ENCODE peak calls at places on chromosomes 7 and 10, in six cellular contexts. One of them, this sample, is unnamed.

GRCh38 chr10:125857185-125857760 is 23.8 kb downstream of the DHX32 start:
- DNase-seq in HCT116: no peak
- DNase-seq in occipital lobe: no peak
- DNase-seq in A549: no peak
- DNase-seq in HEK293T: no peak
- DNase-seq in neural crest cell: no peak
- DNase-seq in this sample: no peak

GRCh38 chr7:69123003-69123402 is 475.3 kb upstream of the AUTS2 start:
- DNase-seq in HCT116: no peak
- DNase-seq in occipital lobe: no peak
- DNase-seq in neural crest cell: no peak
- DNase-seq in A549: no peak
- DNase-seq in HEK293T: no peak
- DNase-seq in this sample: no peak

GRCh38 chr10:9331583-9332008 is 1277.1 kb downstream of the GATA3 start:
- DNase-seq in neural crest cell: no peak
- DNase-seq in occipital lobe: no peak
- DNase-seq in HEK293T: peak
- DNase-seq in HCT116: peak
- DNase-seq in A549: peak
- DNase-seq in this sample: peak

GRCh38 chr10:5948999-5949759 is 28.2 kb downstream of the IL15RA start:
- DNase-seq in occipital lobe: peak
- DNase-seq in HCT116: peak
- DNase-seq in HEK293T: peak
- DNase-seq in neural crest cell: peak
- DNase-seq in A549: peak
- DNase-seq in this sample: peak

GRCh38 chr10:24901686-24902399 is 50.6 kb downstream of the PRTFDC1 start:
- DNase-seq in HCT116: peak
- DNase-seq in neural crest cell: no peak
- DNase-seq in occipital lobe: peak
- DNase-seq in HEK293T: no peak
- DNase-seq in A549: peak
- DNase-seq in this sample: peak

GRCh38 chr7:38781991-38782390 is 127.0 kb downstream of the VPS41 start:
- DNase-seq in HEK293T: no peak
- DNase-seq in occipital lobe: no peak
- DNase-seq in neural crest cell: no peak
- DNase-seq in HCT116: no peak
- DNase-seq in A549: no peak
- DNase-seq in this sample: no peak

GRCh38 chr10:78436223-78436575 is 402.5 kb downstream of the RPS24 start:
- DNase-seq in occipital lobe: no peak
- DNase-seq in HEK293T: no peak
- DNase-seq in neural crest cell: no peak
- DNase-seq in A549: no peak
- DNase-seq in HCT116: no peak
- DNase-seq in this sample: no peak

GRCh38 chr7:156160811-156161210 is 348.5 kb upstream of the SHH start:
- DNase-seq in A549: no peak
- DNase-seq in HCT116: peak
- DNase-seq in neural crest cell: peak
- DNase-seq in occipital lobe: no peak
- DNase-seq in HEK293T: peak
- DNase-seq in this sample: no peak

GRCh38 chr7:80429186-80429585 is 82.7 kb downstream of the GNAT3 start:
- DNase-seq in HEK293T: no peak
- DNase-seq in A549: no peak
- DNase-seq in occipital lobe: no peak
- DNase-seq in HCT116: no peak
- DNase-seq in neural crest cell: no peak
- DNase-seq in this sample: no peak

GRCh38 chr10:33950216-33950615 is 615.7 kb upstream of the NRP1 start:
- DNase-seq in occipital lobe: no peak
- DNase-seq in HEK293T: no peak
- DNase-seq in neural crest cell: no peak
- DNase-seq in A549: no peak
- DNase-seq in HCT116: no peak
- DNase-seq in this sample: no peak

GRCh38 chr10:15293862-15294835 is 76.9 kb downstream of the FAM171A1 start:
- DNase-seq in HCT116: no peak
- DNase-seq in HEK293T: no peak
- DNase-seq in occipital lobe: peak
- DNase-seq in A549: no peak
- DNase-seq in neural crest cell: no peak
- DNase-seq in this sample: peak

GRCh38 chr7:55189878-55190436 is 171.1 kb downstream of the EGFR start:
- DNase-seq in A549: no peak
- DNase-seq in neural crest cell: no peak
- DNase-seq in HCT116: no peak
- DNase-seq in occipital lobe: no peak
- DNase-seq in HEK293T: no peak
- DNase-seq in this sample: no peak

GRCh38 chr7:28682136-28682535 is 269.8 kb downstream of the CREB5 start:
- DNase-seq in occipital lobe: no peak
- DNase-seq in HEK293T: no peak
- DNase-seq in HCT116: no peak
- DNase-seq in A549: no peak
- DNase-seq in neural crest cell: no peak
- DNase-seq in this sample: no peak

GRCh38 chr7:157020514-157021070 is 10.1 kb upstream of the MNX1 start:
- DNase-seq in A549: no peak
- DNase-seq in occipital lobe: no peak
- DNase-seq in neural crest cell: no peak
- DNase-seq in HCT116: no peak
- DNase-seq in HEK293T: no peak
- DNase-seq in this sample: no peak

GRCh38 chr10:15255961-15256360 is 87.5 kb upstream of the NMT2 start:
- DNase-seq in A549: no peak
- DNase-seq in HCT116: no peak
- DNase-seq in occipital lobe: no peak
- DNase-seq in neural crest cell: no peak
- DNase-seq in HEK293T: no peak
- DNase-seq in this sample: no peak

GRCh38 chr7:155449008-155449879 is 8.7 kb upstream of the EN2 start:
- DNase-seq in occipital lobe: no peak
- DNase-seq in A549: no peak
- DNase-seq in HCT116: no peak
- DNase-seq in neural crest cell: no peak
- DNase-seq in HEK293T: no peak
- DNase-seq in this sample: no peak

GRCh38 chr7:140231779-140232491 is 55.2 kb upstream of the KDM7A start:
- DNase-seq in neural crest cell: no peak
- DNase-seq in HEK293T: no peak
- DNase-seq in A549: no peak
- DNase-seq in HCT116: no peak
- DNase-seq in occipital lobe: no peak
- DNase-seq in this sample: no peak

GRCh38 chr7:128947854-128948253 is 10.1 kb downstream of the IRF5 start:
- DNase-seq in HEK293T: no peak
- DNase-seq in neural crest cell: no peak
- DNase-seq in A549: no peak
- DNase-seq in occipital lobe: no peak
- DNase-seq in HCT116: no peak
- DNase-seq in this sample: no peak

GRCh38 chr7:26508917-26509316 is 217.3 kb downstream of the SNX10 start:
- DNase-seq in neural crest cell: no peak
- DNase-seq in occipital lobe: no peak
- DNase-seq in HEK293T: no peak
- DNase-seq in A549: no peak
- DNase-seq in HCT116: no peak
- DNase-seq in this sample: no peak

GRCh38 chr7:130290745-130291144 is 2.2 kb upstream of the CPA4 start:
- DNase-seq in A549: no peak
- DNase-seq in HEK293T: no peak
- DNase-seq in neural crest cell: no peak
- DNase-seq in HCT116: peak
- DNase-seq in occipital lobe: no peak
- DNase-seq in this sample: no peak

GRCh38 chr7:20199015-20199737 is 18.0 kb downstream of the MACC1 start:
- DNase-seq in A549: no peak
- DNase-seq in HEK293T: no peak
- DNase-seq in neural crest cell: no peak
- DNase-seq in HCT116: peak
- DNase-seq in occipital lobe: no peak
- DNase-seq in this sample: peak

GRCh38 chr10:111996103-111996502 is 187.5 kb downstream of the GPAM start:
- DNase-seq in neural crest cell: no peak
- DNase-seq in HEK293T: no peak
- DNase-seq in HCT116: no peak
- DNase-seq in occipital lobe: no peak
- DNase-seq in A549: no peak
- DNase-seq in this sample: no peak

GRCh38 chr10:78630944-78631838 is 437.6 kb upstream of the ZMIZ1 start:
- DNase-seq in HEK293T: no peak
- DNase-seq in occipital lobe: no peak
- DNase-seq in neural crest cell: no peak
- DNase-seq in A549: no peak
- DNase-seq in HCT116: no peak
- DNase-seq in this sample: no peak

GRCh38 chr7:39413866-39414668 is 152.1 kb upstream of the YAE1 start:
- DNase-seq in occipital lobe: peak
- DNase-seq in A549: peak
- DNase-seq in neural crest cell: peak
- DNase-seq in HEK293T: peak
- DNase-seq in HCT116: peak
- DNase-seq in this sample: peak

GRCh38 chr7:1947586-1948217 is 277.6 kb downstream of the ELFN1 start:
- DNase-seq in HEK293T: no peak
- DNase-seq in A549: no peak
- DNase-seq in neural crest cell: no peak
- DNase-seq in occipital lobe: no peak
- DNase-seq in HCT116: no peak
- DNase-seq in this sample: no peak

GRCh38 chr10:95447733-95448132 is 113.4 kb downstream of the SORBS1 start:
- DNase-seq in HEK293T: no peak
- DNase-seq in HCT116: no peak
- DNase-seq in A549: no peak
- DNase-seq in neural crest cell: no peak
- DNase-seq in occipital lobe: no peak
- DNase-seq in this sample: no peak

GRCh38 chr10:128062331-128062730 is 63.9 kb downstream of the MKI67 start:
- DNase-seq in occipital lobe: no peak
- DNase-seq in HCT116: no peak
- DNase-seq in HEK293T: no peak
- DNase-seq in A549: no peak
- DNase-seq in neural crest cell: peak
- DNase-seq in this sample: no peak

GRCh38 chr10:23965123-23965522 is 243.8 kb upstream of the KIAA1217 start:
- DNase-seq in HCT116: no peak
- DNase-seq in A549: no peak
- DNase-seq in occipital lobe: peak
- DNase-seq in HEK293T: no peak
- DNase-seq in neural crest cell: no peak
- DNase-seq in this sample: no peak

GRCh38 chr10:28432210-28432676 is 100.7 kb upstream of the WAC start:
- DNase-seq in HEK293T: peak
- DNase-seq in occipital lobe: peak
- DNase-seq in neural crest cell: peak
- DNase-seq in HCT116: peak
- DNase-seq in A549: peak
- DNase-seq in this sample: peak

GRCh38 chr10:42982886-42983594 is 93.8 kb upstream of the RET start:
- DNase-seq in occipital lobe: no peak
- DNase-seq in HEK293T: no peak
- DNase-seq in A549: no peak
- DNase-seq in HCT116: no peak
- DNase-seq in neural crest cell: no peak
- DNase-seq in this sample: no peak

GRCh38 chr10:3417096-3417495 is 244.5 kb upstream of the PITRM1 start:
- DNase-seq in occipital lobe: no peak
- DNase-seq in HEK293T: no peak
- DNase-seq in neural crest cell: no peak
- DNase-seq in A549: no peak
- DNase-seq in HCT116: no peak
- DNase-seq in this sample: no peak

GRCh38 chr7:100965723-100966541 is 3.4 kb upstream of the MUC12 start:
- DNase-seq in occipital lobe: no peak
- DNase-seq in HCT116: peak
- DNase-seq in A549: peak
- DNase-seq in HEK293T: peak
- DNase-seq in neural crest cell: peak
- DNase-seq in this sample: no peak

GRCh38 chr7:150390206-150390605 is 11.1 kb downstream of the ZNF775 start:
- DNase-seq in HEK293T: no peak
- DNase-seq in A549: no peak
- DNase-seq in neural crest cell: no peak
- DNase-seq in occipital lobe: no peak
- DNase-seq in HCT116: no peak
- DNase-seq in this sample: no peak

GRCh38 chr10:113435881-113436280 is 117.0 kb upstream of the HABP2 start:
- DNase-seq in HCT116: no peak
- DNase-seq in neural crest cell: no peak
- DNase-seq in A549: no peak
- DNase-seq in HEK293T: no peak
- DNase-seq in occipital lobe: no peak
- DNase-seq in this sample: no peak